ENCODE peak calls at places on chromosomes 6 and 20, in four cellular contexts. One of them, this sample, is unnamed.

GRCh38 chr6:90194371-90194841 is 102.2 kb downstream of the BACH2 start:
- DNase-seq in lung: no peak
- DNase-seq in fibroblast of the aortic adventitia: peak
- DNase-seq in HFF-Myc: peak
- DNase-seq in this sample: peak

GRCh38 chr20:60057866-60058807 is 99.9 kb downstream of the CDH26 start:
- DNase-seq in fibroblast of the aortic adventitia: no peak
- DNase-seq in HFF-Myc: no peak
- DNase-seq in lung: peak
- DNase-seq in this sample: peak

GRCh38 chr20:3465301-3465700 is 5.5 kb upstream of the ATRN start:
- DNase-seq in lung: no peak
- DNase-seq in fibroblast of the aortic adventitia: no peak
- DNase-seq in HFF-Myc: no peak
- DNase-seq in this sample: no peak

GRCh38 chr6:119736680-119737079 is 387.1 kb upstream of the MAN1A1 start:
- DNase-seq in HFF-Myc: no peak
- DNase-seq in fibroblast of the aortic adventitia: no peak
- DNase-seq in lung: no peak
- DNase-seq in this sample: no peak

GRCh38 chr6:134249412-134249758 is 68.5 kb downstream of the SGK1 start:
- DNase-seq in HFF-Myc: no peak
- DNase-seq in lung: no peak
- DNase-seq in fibroblast of the aortic adventitia: no peak
- DNase-seq in this sample: no peak

GRCh38 chr6:163489584-163489983 is 75.1 kb downstream of the QKI start:
- DNase-seq in HFF-Myc: no peak
- DNase-seq in fibroblast of the aortic adventitia: no peak
- DNase-seq in lung: no peak
- DNase-seq in this sample: peak

GRCh38 chr6:143063631-143064030 is 2.9 kb downstream of the AIG1 start:
- DNase-seq in fibroblast of the aortic adventitia: no peak
- DNase-seq in lung: no peak
- DNase-seq in HFF-Myc: no peak
- DNase-seq in this sample: no peak

GRCh38 chr6:55902796-55903195 is 27.4 kb upstream of the BMP5 start:
- DNase-seq in HFF-Myc: no peak
- DNase-seq in fibroblast of the aortic adventitia: peak
- DNase-seq in lung: no peak
- DNase-seq in this sample: no peak

GRCh38 chr6:132199343-132199742 is 201.9 kb downstream of the MOXD1 start:
- DNase-seq in lung: no peak
- DNase-seq in fibroblast of the aortic adventitia: peak
- DNase-seq in HFF-Myc: no peak
- DNase-seq in this sample: peak

GRCh38 chr20:63238491-63239126 is 2.9 kb downstream of the BIRC7 start:
- DNase-seq in HFF-Myc: no peak
- DNase-seq in fibroblast of the aortic adventitia: no peak
- DNase-seq in lung: no peak
- DNase-seq in this sample: no peak

GRCh38 chr20:60352017-60352416 is 393.8 kb downstream of the CDH26 start:
- DNase-seq in HFF-Myc: no peak
- DNase-seq in fibroblast of the aortic adventitia: no peak
- DNase-seq in lung: no peak
- DNase-seq in this sample: no peak

GRCh38 chr6:127300411-127300810 is 33.7 kb downstream of the RNF146 start:
- DNase-seq in HFF-Myc: peak
- DNase-seq in fibroblast of the aortic adventitia: peak
- DNase-seq in lung: no peak
- DNase-seq in this sample: peak

GRCh38 chr6:126170433-126170832 is 169.5 kb upstream of the CENPW start:
- DNase-seq in HFF-Myc: no peak
- DNase-seq in lung: no peak
- DNase-seq in fibroblast of the aortic adventitia: no peak
- DNase-seq in this sample: no peak

GRCh38 chr6:126475449-126475848 is 135.5 kb downstream of the CENPW start:
- DNase-seq in HFF-Myc: no peak
- DNase-seq in fibroblast of the aortic adventitia: no peak
- DNase-seq in lung: no peak
- DNase-seq in this sample: no peak

GRCh38 chr6:26125015-26125690 is 37.9 kb downstream of the HFE start:
- DNase-seq in lung: peak
- DNase-seq in HFF-Myc: no peak
- DNase-seq in fibroblast of the aortic adventitia: no peak
- DNase-seq in this sample: no peak

GRCh38 chr6:3031857-3032256 is 32.2 kb downstream of the NQO2 start:
- DNase-seq in fibroblast of the aortic adventitia: no peak
- DNase-seq in HFF-Myc: no peak
- DNase-seq in lung: no peak
- DNase-seq in this sample: no peak

GRCh38 chr20:45338121-45339030 is 9.8 kb downstream of the SDC4 start:
- DNase-seq in HFF-Myc: no peak
- DNase-seq in lung: no peak
- DNase-seq in fibroblast of the aortic adventitia: no peak
- DNase-seq in this sample: no peak

GRCh38 chr6:36319436-36319762 is 17.3 kb downstream of the BNIP5 start:
- DNase-seq in fibroblast of the aortic adventitia: no peak
- DNase-seq in lung: no peak
- DNase-seq in HFF-Myc: no peak
- DNase-seq in this sample: no peak

DNA sequence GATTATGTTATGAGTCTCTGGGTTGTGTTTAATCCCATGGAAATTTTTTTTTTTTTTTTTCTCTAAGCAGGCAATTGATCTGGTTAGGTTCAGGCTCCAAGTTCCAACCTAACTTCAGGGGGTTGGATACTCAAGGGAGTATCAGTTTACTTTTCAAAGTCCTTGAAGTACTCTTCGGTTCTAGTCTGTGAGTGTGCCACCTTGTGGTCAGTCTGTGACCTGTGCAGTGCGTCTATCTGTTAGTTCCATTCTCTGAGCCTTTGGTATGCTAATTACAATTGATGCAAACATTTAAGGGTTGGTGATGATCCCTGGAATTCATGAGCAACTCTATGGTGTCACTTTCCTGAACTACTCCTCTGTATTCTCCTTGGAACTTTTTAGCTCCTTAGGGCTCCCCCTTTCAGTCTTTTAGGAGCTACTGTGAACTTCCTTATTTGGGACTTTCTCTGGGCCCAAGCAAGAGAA is 342.0 kb downstream of the SOX4 start:
- DNase-seq in HFF-Myc: no peak
- DNase-seq in fibroblast of the aortic adventitia: peak
- DNase-seq in lung: peak
- DNase-seq in this sample: no peak
- TF ChIP-seq CTCF in HFF-Myc: peak
- TF ChIP-seq CTCF in fibroblast of the aortic adventitia: peak
- TF ChIP-seq CTCF in lung: peak
- TF ChIP-seq CTCF in this sample: peak

DNA sequence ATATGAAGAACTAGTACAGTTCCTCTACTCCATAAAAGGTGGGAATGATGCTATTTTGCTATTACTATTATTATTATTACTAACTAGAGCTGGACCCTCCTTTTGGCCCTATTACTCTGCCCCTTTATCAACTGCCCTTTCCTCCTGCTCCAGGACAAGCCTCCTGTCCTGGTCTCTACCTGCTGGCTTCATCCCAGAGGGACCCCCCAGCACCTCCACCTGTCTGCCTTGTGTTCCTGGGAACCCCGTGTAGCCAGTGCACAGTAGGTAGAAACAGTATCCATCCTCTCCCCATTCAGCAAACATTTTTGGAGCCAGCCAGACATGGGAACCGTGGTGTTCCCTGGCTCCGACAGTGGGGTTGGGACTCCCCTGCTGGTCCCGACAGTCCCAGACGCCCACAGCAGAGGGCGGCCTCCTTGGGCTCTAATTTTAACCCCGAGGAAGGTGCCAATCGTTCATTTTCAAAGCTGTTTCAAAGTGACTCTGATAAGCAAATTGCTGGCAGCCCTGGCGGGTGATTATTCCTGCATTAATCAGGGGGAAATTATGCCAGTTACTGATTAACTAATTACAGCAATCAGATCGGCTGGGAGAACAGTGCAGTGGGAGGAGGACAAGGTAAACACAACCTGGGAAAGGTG is 44.2 kb upstream of the MDGA1 start:
- DNase-seq in lung: no peak
- DNase-seq in HFF-Myc: no peak
- DNase-seq in fibroblast of the aortic adventitia: peak
- DNase-seq in this sample: no peak
- H3K4me3 ChIP-seq in lung: no peak
- H3K4me3 ChIP-seq in HFF-Myc: no peak
- H3K4me3 ChIP-seq in fibroblast of the aortic adventitia: no peak
- H3K4me3 ChIP-seq in this sample: no peak

DNA sequence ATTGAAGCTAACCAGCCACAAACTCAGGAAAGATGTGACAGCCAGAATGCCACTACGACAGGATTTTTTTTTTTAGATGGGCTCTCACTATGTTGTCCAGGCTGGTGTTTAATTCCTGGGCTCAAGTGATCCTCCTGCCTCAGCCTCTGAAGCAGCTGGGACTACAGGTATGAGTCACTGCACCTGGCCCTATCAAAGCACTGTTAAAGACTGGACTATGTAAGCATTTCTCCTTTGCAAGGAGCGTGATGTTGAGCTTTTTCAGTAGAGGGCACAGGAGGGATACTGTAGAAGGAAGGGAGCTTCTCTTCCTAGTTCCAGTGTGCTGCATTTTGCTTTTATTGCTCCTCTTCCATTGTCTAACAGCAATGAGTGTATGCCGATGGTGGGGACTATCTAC is 35.8 kb downstream of the ZBTB9 start:
- DNase-seq in HFF-Myc: no peak
- DNase-seq in lung: no peak
- DNase-seq in fibroblast of the aortic adventitia: no peak
- DNase-seq in this sample: no peak
- TF ChIP-seq CTCF in HFF-Myc: no peak
- TF ChIP-seq CTCF in lung: no peak
- TF ChIP-seq CTCF in fibroblast of the aortic adventitia: peak
- TF ChIP-seq CTCF in this sample: no peak

GRCh38 chr6:155561262-155561970 is 105.8 kb upstream of the NOX3 start:
- DNase-seq in lung: no peak
- DNase-seq in fibroblast of the aortic adventitia: peak
- DNase-seq in HFF-Myc: peak
- DNase-seq in this sample: peak
- H3K4me3 ChIP-seq in lung: no peak
- H3K4me3 ChIP-seq in fibroblast of the aortic adventitia: no peak
- H3K4me3 ChIP-seq in HFF-Myc: no peak
- H3K4me3 ChIP-seq in this sample: no peak

GRCh38 chr6:157614026-157614484 is 209.0 kb upstream of the SNX9 start:
- DNase-seq in lung: no peak
- DNase-seq in HFF-Myc: no peak
- DNase-seq in fibroblast of the aortic adventitia: no peak
- DNase-seq in this sample: no peak

GRCh38 chr6:157615951-157616350 is 207.1 kb upstream of the SNX9 start:
- DNase-seq in HFF-Myc: no peak
- DNase-seq in lung: no peak
- DNase-seq in fibroblast of the aortic adventitia: no peak
- DNase-seq in this sample: no peak

GRCh38 chr6:157611406-157611805 is 211.6 kb upstream of the SNX9 start:
- DNase-seq in lung: no peak
- DNase-seq in HFF-Myc: no peak
- DNase-seq in fibroblast of the aortic adventitia: no peak
- DNase-seq in this sample: no peak

GRCh38 chr6:157613011-157613522 is 210.0 kb upstream of the SNX9 start:
- DNase-seq in HFF-Myc: no peak
- DNase-seq in lung: no peak
- DNase-seq in fibroblast of the aortic adventitia: peak
- DNase-seq in this sample: peak

GRCh38 chr6:157615411-157615763 is 207.7 kb upstream of the SNX9 start:
- DNase-seq in lung: no peak
- DNase-seq in HFF-Myc: no peak
- DNase-seq in fibroblast of the aortic adventitia: no peak
- DNase-seq in this sample: no peak
- TF ChIP-seq CTCF in lung: no peak
- TF ChIP-seq CTCF in HFF-Myc: no peak
- TF ChIP-seq CTCF in fibroblast of the aortic adventitia: no peak
- TF ChIP-seq CTCF in this sample: no peak

GRCh38 chr20:21498646-21499045 is 15.2 kb downstream of the NKX2-2 start:
- DNase-seq in HFF-Myc: no peak
- DNase-seq in fibroblast of the aortic adventitia: no peak
- DNase-seq in lung: no peak
- DNase-seq in this sample: no peak

GRCh38 chr20:21499641-21500040 is 14.2 kb downstream of the NKX2-2 start:
- DNase-seq in fibroblast of the aortic adventitia: no peak
- DNase-seq in lung: no peak
- DNase-seq in HFF-Myc: no peak
- DNase-seq in this sample: no peak

GRCh38 chr20:21503345-21503744 is 10.5 kb downstream of the NKX2-2 start:
- DNase-seq in lung: no peak
- DNase-seq in fibroblast of the aortic adventitia: no peak
- DNase-seq in HFF-Myc: no peak
- DNase-seq in this sample: no peak

GRCh38 chr20:21501184-21501583 is 12.7 kb downstream of the NKX2-2 start:
- DNase-seq in HFF-Myc: no peak
- DNase-seq in fibroblast of the aortic adventitia: no peak
- DNase-seq in lung: no peak
- DNase-seq in this sample: no peak

GRCh38 chr20:21500599-21500998 is 13.3 kb downstream of the NKX2-2 start:
- DNase-seq in fibroblast of the aortic adventitia: no peak
- DNase-seq in lung: no peak
- DNase-seq in HFF-Myc: no peak
- DNase-seq in this sample: no peak
- H3K4me3 ChIP-seq in fibroblast of the aortic adventitia: no peak
- H3K4me3 ChIP-seq in lung: peak
- H3K4me3 ChIP-seq in HFF-Myc: no peak
- H3K4me3 ChIP-seq in this sample: no peak

GRCh38 chr20:9215539-9215938 is 146.7 kb downstream of the PLCB4 start:
- DNase-seq in HFF-Myc: no peak
- DNase-seq in lung: no peak
- DNase-seq in fibroblast of the aortic adventitia: no peak
- DNase-seq in this sample: no peak
- TF ChIP-seq CTCF in HFF-Myc: peak
- TF ChIP-seq CTCF in lung: no peak
- TF ChIP-seq CTCF in fibroblast of the aortic adventitia: peak
- TF ChIP-seq CTCF in this sample: peak